ENCODE peak calls at places on chromosomes 1 and 21, in seven cellular contexts. M is neural progenitor cell; H is CD8-positive, alpha-beta T cell; Z is naive thymus-derived CD4-positive, alpha-beta T cell; A is mesendoderm; G is A549; B is heart right ventricle. K is an unnamed sample.

GRCh38 chr1:244350027-244350426 is 101.7 kb downstream of the ADSS2 start:
- DNase-seq in M (no peak), H (no peak), Z (no peak), A (no peak), G (no peak), B (no peak), K (no peak)

GRCh38 chr1:220768127-220768601 is 18.5 kb upstream of the MTARC1 start:
- DNase-seq in M (no peak), H (no peak), Z (no peak), A (no peak), G (no peak), B (no peak), K (no peak)

GRCh38 chr1:74396942-74397341 is 115.5 kb downstream of the LRRC53 start:
- DNase-seq in M (no peak), H (no peak), Z (no peak), A (no peak), G (no peak), B (peak), K (no peak)

GRCh38 chr1:156100205-156100995 is 14.1 kb upstream of the LMNA start:
- DNase-seq in M (no peak), H (no peak), Z (no peak), A (no peak), G (no peak), B (no peak), K (no peak)

GRCh38 chr1:154758346-154758745 is 111.7 kb downstream of the KCNN3 start:
- DNase-seq in M (no peak), H (no peak), Z (no peak), A (no peak), G (no peak), B (no peak), K (peak)

GRCh38 chr1:115429242-115429641 is 91.2 kb upstream of the NGF start:
- DNase-seq in M (no peak), H (no peak), Z (no peak), A (no peak), G (no peak), B (no peak), K (no peak)

GRCh38 chr1:59180715-59181114 is 116.2 kb upstream of the FGGY start:
- DNase-seq in M (no peak), H (no peak), Z (no peak), A (no peak), G (no peak), B (no peak), K (no peak)

GRCh38 chr21:37642493-37642892 is 273.8 kb downstream of the KCNJ6 start:
- DNase-seq in M (peak), H (peak), Z (peak), A (peak), G (peak), B (no peak), K (peak)

GRCh38 chr21:45997495-45998275 is 16.1 kb downstream of the COL6A1 start:
- DNase-seq in M (no peak), H (no peak), Z (no peak), A (no peak), G (no peak), B (peak), K (no peak)

GRCh38 chr1:67347688-67348472 is 40.2 kb downstream of the IL12RB2 start:
- DNase-seq in M (peak), H (no peak), Z (no peak), A (peak), G (peak), B (peak), K (peak)

GRCh38 chr1:3678361-3679097 is 26.2 kb downstream of the TP73 start:
- DNase-seq in M (no peak), H (no peak), Z (no peak), A (peak), G (no peak), B (no peak), K (no peak)

GRCh38 chr1:33143181-33143580 is 38.7 kb downstream of the TRIM62 start:
- DNase-seq in M (no peak), H (no peak), Z (no peak), A (no peak), G (no peak), B (peak), K (no peak)

GRCh38 chr1:39214998-39215873 is 10.7 kb downstream of the MACF1 start:
- DNase-seq in M (peak), H (no peak), Z (no peak), A (peak), G (no peak), B (peak), K (no peak)

GRCh38 chr1:77948841-77949424 is 29.9 kb downstream of the FUBP1 start:
- DNase-seq in M (peak), H (no peak), Z (no peak), A (peak), G (peak), B (peak), K (peak)

GRCh38 chr1:27394282-27394658 is 1.8 kb downstream of the GPR3 start:
- DNase-seq in M (no peak), H (no peak), Z (no peak), A (no peak), G (no peak), B (no peak), K (no peak)

DNA sequence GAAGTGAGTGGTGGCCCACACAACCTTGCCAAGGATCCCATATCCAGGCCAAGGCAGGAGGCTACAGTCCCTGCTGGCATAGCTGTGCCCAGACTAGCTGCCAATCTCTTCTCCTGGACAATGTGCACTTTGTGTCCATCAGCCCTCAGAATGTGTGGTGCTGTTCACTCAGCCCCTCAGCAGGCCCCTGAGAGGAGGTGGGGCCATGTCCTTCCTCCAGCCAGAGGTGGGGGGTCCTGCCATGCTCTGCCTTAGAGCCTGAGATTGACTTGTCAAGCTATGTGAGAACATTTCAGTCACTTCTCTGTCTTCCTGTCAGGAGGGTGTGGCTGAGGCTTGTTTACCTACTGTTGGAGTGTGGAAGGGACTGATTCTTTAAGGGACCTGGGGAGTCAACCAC is 1.4 kb downstream of the NCF2 start:
- DNase-seq in M (no peak), H (no peak), Z (no peak), A (no peak), G (no peak), B (no peak), K (no peak)
- H3K4me3 ChIP-seq in M (no peak), H (no peak), Z (no peak), A (no peak), G (no peak), B (peak), K (no peak)

GRCh38 chr1:28553229-28553930 is 495 bp downstream of the TRNAU1AP start:
- DNase-seq in M (peak), H (no peak), Z (no peak), A (peak), G (no peak), B (no peak), K (peak)
- H3K27ac ChIP-seq in M (no peak), H (peak), Z (peak), A (no peak), G (peak), B (peak), K (peak)

GRCh38 chr21:33211305-33211704 is 18.4 kb upstream of the IFNAR2 start:
- DNase-seq in M (no peak), H (no peak), Z (no peak), A (no peak), G (no peak), B (no peak), K (no peak)
- H3K4me3 ChIP-seq in M (no peak), H (no peak), Z (no peak), A (no peak), G (no peak), B (no peak), K (no peak)

GRCh38 chr21:27805696-27806095 is 838.8 kb upstream of the ADAMTS5 start:
- DNase-seq in M (no peak), H (no peak), Z (no peak), A (no peak), G (no peak), B (no peak), K (no peak)
- H3K27ac ChIP-seq in M (no peak), H (no peak), Z (no peak), A (no peak), G (no peak), B (no peak), K (no peak)

GRCh38 chr1:54334996-54335395 is 71.2 kb downstream of the SSBP3 start:
- DNase-seq in M (no peak), H (no peak), Z (no peak), A (no peak), G (no peak), B (no peak), K (no peak)
- H3K4me3 ChIP-seq in M (no peak), H (no peak), Z (no peak), A (no peak), G (no peak), B (peak), K (no peak)

GRCh38 chr1:247277211-247277610 is 21.3 kb downstream of the VN1R5 start:
- DNase-seq in M (no peak), H (no peak), Z (no peak), A (no peak), G (no peak), B (no peak), K (no peak)
- H3K27ac ChIP-seq in M (no peak), H (no peak), Z (no peak), A (no peak), G (no peak), B (no peak), K (no peak)

DNA sequence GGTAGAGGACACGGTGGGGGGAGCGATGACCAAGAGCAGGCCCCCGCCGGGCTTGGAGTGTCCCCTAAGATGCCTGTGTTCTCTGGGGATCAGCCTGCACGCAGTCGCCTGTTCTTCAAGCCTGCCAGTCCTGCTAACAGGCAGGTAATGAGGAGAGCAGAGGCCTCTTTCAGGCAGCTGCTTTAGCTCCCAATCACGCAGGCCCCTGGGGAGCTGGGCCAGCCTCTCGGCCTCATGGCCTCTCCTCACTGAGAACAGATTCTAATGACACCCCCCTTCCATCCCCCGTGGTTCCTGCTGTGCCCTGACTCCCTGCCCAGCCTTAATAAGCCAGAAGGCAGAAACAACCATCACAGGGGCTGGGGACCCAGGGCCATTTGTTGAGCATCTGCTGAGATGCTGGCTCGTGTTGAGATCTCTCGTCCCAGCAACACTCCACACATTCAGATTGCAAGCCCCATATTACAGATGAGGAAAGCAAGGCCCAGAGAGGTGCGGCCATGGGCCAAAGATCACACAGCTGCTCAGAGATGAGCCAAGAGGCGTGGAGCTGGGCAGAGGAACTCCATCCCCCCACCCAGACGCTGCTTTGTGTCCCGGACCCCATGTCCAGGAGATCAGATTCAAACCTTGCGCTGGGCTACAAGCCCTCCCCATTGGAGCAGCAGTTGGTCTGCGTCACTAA is 71.6 kb upstream of the CASZ1 start:
- DNase-seq in M (peak), H (no peak), Z (no peak), A (no peak), G (no peak), B (no peak), K (peak)
- H3K4me3 ChIP-seq in M (peak), H (no peak), Z (no peak), A (no peak), G (no peak), B (no peak), K (no peak)

DNA sequence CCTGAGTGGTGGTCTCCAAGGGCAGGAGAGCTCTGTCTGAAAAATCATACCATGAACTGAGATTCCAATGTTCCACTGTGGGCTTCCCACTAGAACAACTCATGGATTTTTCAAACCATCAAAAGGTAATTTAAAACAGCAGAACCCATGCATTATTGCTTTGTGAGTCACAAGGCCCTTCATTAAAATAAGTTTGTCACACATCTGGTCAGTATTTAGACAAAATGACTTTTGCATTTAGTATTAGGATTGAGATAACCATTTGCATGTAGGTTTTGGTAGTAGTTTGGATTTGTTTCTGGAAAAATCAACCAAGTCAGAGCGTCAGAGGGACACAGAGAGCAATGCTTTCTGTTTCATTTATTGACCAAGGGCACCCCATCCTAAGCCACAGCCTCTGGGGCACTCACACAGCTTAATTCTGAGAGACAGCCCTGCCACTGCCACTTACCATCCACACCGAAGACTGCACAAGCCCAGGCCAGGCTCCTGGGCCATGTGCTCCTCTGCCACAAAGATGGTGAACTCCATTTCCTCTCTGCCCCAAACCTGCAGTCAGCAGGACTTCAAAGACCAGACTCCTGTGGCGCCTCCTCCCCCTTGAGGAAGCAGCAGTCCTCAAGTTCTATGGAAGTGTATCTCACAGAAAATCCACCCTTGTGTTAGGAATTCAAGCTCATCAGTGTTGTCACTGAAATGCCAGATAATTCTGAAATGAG is 132.6 kb upstream of the DUSP10 start:
- DNase-seq in M (no peak), H (no peak), Z (no peak), A (peak), G (peak), B (no peak), K (no peak)
- H3K27ac ChIP-seq in M (no peak), H (no peak), Z (no peak), A (peak), G (no peak), B (no peak), K (no peak)

GRCh38 chr1:203599875-203600781 is 26.5 kb upstream of the ATP2B4 start:
- DNase-seq in M (no peak), H (no peak), Z (no peak), A (no peak), G (no peak), B (no peak), K (peak)

GRCh38 chr1:203601717-203602309 is 24.8 kb upstream of the ATP2B4 start:
- DNase-seq in M (no peak), H (no peak), Z (no peak), A (no peak), G (no peak), B (no peak), K (no peak)

GRCh38 chr1:203597386-203598040 is 29.1 kb upstream of the ATP2B4 start:
- DNase-seq in M (no peak), H (no peak), Z (no peak), A (no peak), G (no peak), B (peak), K (no peak)

GRCh38 chr1:203598736-203599135 is 27.9 kb upstream of the ATP2B4 start:
- DNase-seq in M (no peak), H (no peak), Z (no peak), A (peak), G (no peak), B (no peak), K (peak)

DNA sequence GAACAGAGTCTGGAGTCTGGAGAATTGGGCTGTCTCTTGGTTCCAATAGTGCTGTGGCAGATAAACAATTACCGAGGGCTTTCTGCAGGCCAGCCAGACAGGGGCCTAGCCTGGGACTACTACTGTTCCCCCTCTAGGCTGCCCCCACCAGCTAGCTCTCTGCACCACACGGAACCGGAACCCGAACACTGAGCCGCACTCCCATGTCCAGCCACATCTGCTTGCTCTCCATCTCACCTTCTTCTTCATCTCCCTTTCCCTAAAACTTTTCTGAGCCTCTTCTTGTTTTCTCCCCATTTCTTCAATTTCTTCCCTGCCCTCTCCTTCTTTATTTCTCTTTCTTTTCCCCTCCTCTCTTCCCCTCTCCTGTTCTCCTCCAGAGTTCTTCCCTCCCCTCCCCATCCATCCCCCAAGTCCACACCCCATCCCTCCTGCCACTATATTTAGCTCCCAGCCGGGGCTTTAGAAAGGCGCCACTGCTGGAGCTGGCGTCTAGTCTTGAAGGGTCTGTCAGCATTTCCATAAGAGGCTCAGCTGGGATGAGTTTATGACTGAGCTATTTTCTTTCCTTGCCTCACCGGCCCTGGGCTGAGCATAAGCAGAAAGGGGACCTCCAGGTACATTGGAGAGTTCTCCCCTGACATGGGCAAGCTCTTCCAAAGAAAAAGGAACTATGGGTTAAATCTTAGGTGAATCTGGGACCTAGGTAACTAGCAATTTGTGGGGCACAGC is 25.7 kb upstream of the ATP2B4 start:
- DNase-seq in M (no peak), H (no peak), Z (no peak), A (peak), G (no peak), B (no peak), K (peak)
- H3K4me3 ChIP-seq in M (no peak), H (no peak), Z (no peak), A (no peak), G (no peak), B (no peak), K (no peak)

GRCh38 chr1:35640380-35641232 is 720 bp downstream of the PSMB2 start:
- DNase-seq in M (no peak), H (no peak), Z (peak), A (peak), G (no peak), B (no peak), K (no peak)
- H3K27ac ChIP-seq in M (peak), H (peak), Z (peak), A (no peak), G (peak), B (peak), K (peak)

K was measured in WERI-Rb-1.